ENCODE peak calls at places on chromosomes 16 and 17, in five cellular contexts. One of them, this sample, is unnamed.

GRCh38 chr16:73193464-73193863 is 145.5 kb upstream of the ZFHX3 start:
- DNase-seq in transverse colon: no peak
- DNase-seq in upper lobe of left lung: no peak
- DNase-seq in breast epithelium: no peak
- DNase-seq in stomach: no peak
- DNase-seq in this sample: no peak

GRCh38 chr17:36687736-36688135 is 86.4 kb downstream of the MRM1 start:
- DNase-seq in breast epithelium: no peak
- DNase-seq in transverse colon: no peak
- DNase-seq in stomach: no peak
- DNase-seq in upper lobe of left lung: no peak
- DNase-seq in this sample: no peak

GRCh38 chr17:61009619-61010018 is 332.0 kb downstream of the BCAS3 start:
- DNase-seq in stomach: no peak
- DNase-seq in transverse colon: no peak
- DNase-seq in breast epithelium: no peak
- DNase-seq in upper lobe of left lung: no peak
- DNase-seq in this sample: no peak

GRCh38 chr17:79216391-79216790 is 141.8 kb downstream of the ENGASE start:
- DNase-seq in upper lobe of left lung: no peak
- DNase-seq in breast epithelium: no peak
- DNase-seq in transverse colon: no peak
- DNase-seq in stomach: no peak
- DNase-seq in this sample: no peak

GRCh38 chr17:78879679-78880186 is 23.3 kb downstream of the CEP295NL start:
- DNase-seq in breast epithelium: peak; percentile 58
- DNase-seq in upper lobe of left lung: peak; percentile 42
- DNase-seq in transverse colon: peak; percentile 46
- DNase-seq in stomach: no peak
- DNase-seq in this sample: peak; percentile 95

GRCh38 chr17:61404702-61405046 is 5.0 kb downstream of the TBX2 start:
- DNase-seq in transverse colon: no peak
- DNase-seq in upper lobe of left lung: no peak
- DNase-seq in stomach: no peak
- DNase-seq in breast epithelium: no peak
- DNase-seq in this sample: no peak

GRCh38 chr17:71342726-71343125 is 778.1 kb upstream of the SOX9 start:
- DNase-seq in stomach: no peak
- DNase-seq in breast epithelium: no peak
- DNase-seq in transverse colon: no peak
- DNase-seq in upper lobe of left lung: no peak
- DNase-seq in this sample: no peak

GRCh38 chr17:58232707-58233156 is 5.7 kb upstream of the LPO start:
- DNase-seq in breast epithelium: no peak
- DNase-seq in upper lobe of left lung: peak; percentile 50
- DNase-seq in transverse colon: no peak
- DNase-seq in stomach: no peak
- DNase-seq in this sample: no peak

GRCh38 chr16:35862242-35862641 is 2402.8 kb downstream of the TP53TG3F start:
- DNase-seq in transverse colon: no peak
- DNase-seq in upper lobe of left lung: no peak
- DNase-seq in breast epithelium: no peak
- DNase-seq in stomach: no peak
- DNase-seq in this sample: no peak

GRCh38 chr16:87032554-87032953 is 284.6 kb downstream of the C16orf95 start:
- DNase-seq in stomach: no peak
- DNase-seq in upper lobe of left lung: no peak
- DNase-seq in breast epithelium: no peak
- DNase-seq in transverse colon: no peak
- DNase-seq in this sample: no peak

GRCh38 chr16:68344252-68344651 is 33.4 kb downstream of the PRMT7 start:
- DNase-seq in stomach: no peak
- DNase-seq in breast epithelium: no peak
- DNase-seq in transverse colon: no peak
- DNase-seq in upper lobe of left lung: no peak
- DNase-seq in this sample: no peak

GRCh38 chr17:77465358-77466041 is 324.7 kb downstream of the SEC14L1 start:
- DNase-seq in upper lobe of left lung: peak; percentile 90
- DNase-seq in breast epithelium: no peak
- DNase-seq in transverse colon: peak; percentile 80
- DNase-seq in stomach: peak; percentile 62
- DNase-seq in this sample: no peak

GRCh38 chr16:14486520-14487303 is 143.3 kb downstream of the PARN start:
- DNase-seq in stomach: peak; percentile 92
- DNase-seq in upper lobe of left lung: peak; percentile 85
- DNase-seq in breast epithelium: peak; percentile 70
- DNase-seq in transverse colon: peak; percentile 82
- DNase-seq in this sample: peak; percentile 97

GRCh38 chr16:89958068-89958467 is 9.5 kb downstream of the DEF8 start:
- DNase-seq in upper lobe of left lung: peak; percentile 33
- DNase-seq in transverse colon: no peak
- DNase-seq in breast epithelium: no peak
- DNase-seq in stomach: no peak
- DNase-seq in this sample: no peak

GRCh38 chr16:47604306-47604705 is 143.2 kb downstream of the PHKB start:
- DNase-seq in breast epithelium: no peak
- DNase-seq in stomach: no peak
- DNase-seq in transverse colon: no peak
- DNase-seq in upper lobe of left lung: no peak
- DNase-seq in this sample: no peak

GRCh38 chr16:68372806-68373205 is 62.0 kb downstream of the PRMT7 start:
- DNase-seq in upper lobe of left lung: no peak
- DNase-seq in transverse colon: no peak
- DNase-seq in breast epithelium: no peak
- DNase-seq in stomach: no peak
- DNase-seq in this sample: no peak

GRCh38 chr16:12679660-12680272 is 123.9 kb downstream of the CPPED1 start:
- DNase-seq in stomach: no peak
- DNase-seq in transverse colon: no peak
- DNase-seq in upper lobe of left lung: no peak
- DNase-seq in breast epithelium: no peak
- DNase-seq in this sample: no peak

GRCh38 chr17:7253082-7253481 is 1.1 kb downstream of the ELP5 start:
- DNase-seq in stomach: no peak
- DNase-seq in transverse colon: no peak
- DNase-seq in upper lobe of left lung: no peak
- DNase-seq in breast epithelium: no peak
- DNase-seq in this sample: no peak

GRCh38 chr17:7252176-7253043 is at the start of gene ELP5:
- DNase-seq in stomach: peak; percentile 94
- DNase-seq in breast epithelium: peak; percentile 94
- DNase-seq in upper lobe of left lung: peak; percentile 95
- DNase-seq in transverse colon: peak; percentile 96
- DNase-seq in this sample: peak; percentile 98

GRCh38 chr17:7249830-7250229 is 1.7 kb downstream of the CTDNEP1 start:
- DNase-seq in stomach: no peak
- DNase-seq in transverse colon: no peak
- DNase-seq in upper lobe of left lung: no peak
- DNase-seq in breast epithelium: no peak
- DNase-seq in this sample: no peak

GRCh38 chr17:7250655-7251329 is 742 bp downstream of the CTDNEP1 start:
- DNase-seq in stomach: no peak
- DNase-seq in transverse colon: peak; percentile 29
- DNase-seq in breast epithelium: no peak
- DNase-seq in upper lobe of left lung: peak; percentile 48
- DNase-seq in this sample: no peak

GRCh38 chr17:7251330-7252175 is at the start of gene CTDNEP1:
- DNase-seq in stomach: peak; percentile 98
- DNase-seq in upper lobe of left lung: peak; percentile 99
- DNase-seq in transverse colon: peak; percentile 99
- DNase-seq in breast epithelium: peak; percentile 98
- DNase-seq in this sample: peak; percentile 100
- TF ChIP-seq POLR2AphosphoS5 in stomach: peak; percentile 61
- TF ChIP-seq POLR2AphosphoS5 in upper lobe of left lung: peak; percentile 83
- TF ChIP-seq POLR2AphosphoS5 in transverse colon: peak; percentile 78
- TF ChIP-seq POLR2AphosphoS5 in breast epithelium: no peak
- TF ChIP-seq POLR2AphosphoS5 in this sample: peak; percentile 89

DNA sequence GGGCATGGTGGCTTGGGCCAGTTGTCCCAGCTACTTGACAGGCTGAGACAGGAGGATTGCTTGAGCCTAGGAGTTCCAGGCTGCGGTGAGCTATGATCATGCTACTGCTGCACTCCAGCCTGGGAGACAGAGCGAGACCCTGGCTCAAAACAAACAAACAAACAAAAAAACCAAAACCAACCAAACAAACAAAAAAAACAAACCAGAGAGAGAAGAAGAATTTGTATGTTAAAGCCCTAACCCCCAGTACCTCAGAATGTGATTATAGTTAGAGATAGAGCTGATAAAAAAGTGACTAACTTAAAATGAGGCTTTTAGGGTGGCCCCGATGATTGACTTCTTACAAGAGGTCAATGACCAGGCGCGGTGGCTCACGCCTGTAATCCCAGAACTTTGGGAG is 1.7 kb upstream of the MMP25 start:
- DNase-seq in stomach: no peak
- DNase-seq in upper lobe of left lung: no peak
- DNase-seq in breast epithelium: no peak
- DNase-seq in transverse colon: no peak
- DNase-seq in this sample: no peak
- H3K27ac ChIP-seq in stomach: no peak overlapping the region
- H3K27ac ChIP-seq in upper lobe of left lung: no peak overlapping the region
- H3K27ac ChIP-seq in breast epithelium: no peak overlapping the region
- H3K27ac ChIP-seq in transverse colon: no peak overlapping the region
- H3K27ac ChIP-seq in this sample: no peak overlapping the region

GRCh38 chr17:18970582-18971480 is 18.9 kb downstream of the SLC5A10 start:
- DNase-seq in upper lobe of left lung: no peak
- DNase-seq in transverse colon: no peak
- DNase-seq in breast epithelium: no peak
- DNase-seq in stomach: no peak
- DNase-seq in this sample: no peak
- TF ChIP-seq CTCF in upper lobe of left lung: no peak
- TF ChIP-seq CTCF in transverse colon: no peak
- TF ChIP-seq CTCF in breast epithelium: no peak
- TF ChIP-seq CTCF in stomach: no peak
- TF ChIP-seq CTCF in this sample: no peak

DNA sequence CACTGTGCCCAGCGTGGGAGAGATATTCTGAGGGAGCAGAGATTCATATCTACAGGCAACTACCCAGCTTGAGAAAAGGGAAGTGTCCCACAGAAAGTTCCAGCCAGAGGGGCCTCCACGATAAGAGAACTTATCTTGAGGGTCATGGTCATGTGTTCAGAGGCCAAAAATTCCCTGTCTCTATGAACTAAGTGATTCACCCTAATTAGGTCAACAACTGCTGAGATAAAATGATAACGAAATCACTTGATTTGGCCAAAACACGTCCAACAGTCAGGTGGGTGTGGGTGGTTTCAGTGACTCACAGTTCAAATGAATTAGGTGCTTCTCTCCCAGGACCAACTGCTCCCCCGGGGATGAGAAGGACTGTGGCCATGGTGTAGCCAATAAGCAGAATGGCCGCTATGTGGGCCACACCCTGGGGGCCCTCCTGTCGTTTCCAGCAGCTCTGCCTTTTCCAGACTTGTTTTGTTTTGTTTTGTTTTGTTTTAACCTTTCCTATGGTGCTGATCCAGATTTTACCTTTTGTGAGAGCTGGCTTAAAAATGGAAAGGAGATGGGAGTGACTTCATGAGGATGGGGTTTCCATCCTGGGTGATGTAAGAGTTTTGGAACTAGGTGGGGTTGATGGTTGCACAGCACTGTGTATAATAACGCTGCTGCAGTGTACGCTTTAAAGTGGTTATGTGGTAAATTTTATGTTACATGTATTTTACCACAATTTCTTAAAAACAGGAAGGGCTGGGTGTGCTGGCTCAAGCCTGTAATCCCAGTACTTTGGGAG is 8.7 kb downstream of the DNAI2 start:
- DNase-seq in transverse colon: no peak
- DNase-seq in breast epithelium: no peak
- DNase-seq in stomach: no peak
- DNase-seq in upper lobe of left lung: no peak
- DNase-seq in this sample: no peak
- TF ChIP-seq POLR2AphosphoS5 in transverse colon: no peak
- TF ChIP-seq POLR2AphosphoS5 in breast epithelium: no peak
- TF ChIP-seq POLR2AphosphoS5 in stomach: no peak
- TF ChIP-seq POLR2AphosphoS5 in upper lobe of left lung: no peak
- TF ChIP-seq POLR2AphosphoS5 in this sample: no peak

GRCh38 chr16:85539629-85540291 is 73.4 kb upstream of the GSE1 start:
- DNase-seq in stomach: no peak
- DNase-seq in transverse colon: no peak
- DNase-seq in breast epithelium: no peak
- DNase-seq in upper lobe of left lung: no peak
- DNase-seq in this sample: no peak
- H3K27ac ChIP-seq in stomach: no peak overlapping the region
- H3K27ac ChIP-seq in transverse colon: no peak overlapping the region
- H3K27ac ChIP-seq in breast epithelium: no peak overlapping the region
- H3K27ac ChIP-seq in upper lobe of left lung: no peak overlapping the region
- H3K27ac ChIP-seq in this sample: no peak overlapping the region

GRCh38 chr16:27193300-27193990 is 9.9 kb upstream of the KDM8 start:
- DNase-seq in stomach: no peak
- DNase-seq in transverse colon: no peak
- DNase-seq in breast epithelium: no peak
- DNase-seq in upper lobe of left lung: no peak
- DNase-seq in this sample: no peak
- TF ChIP-seq CTCF in stomach: no peak
- TF ChIP-seq CTCF in transverse colon: no peak
- TF ChIP-seq CTCF in breast epithelium: no peak
- TF ChIP-seq CTCF in upper lobe of left lung: no peak
- TF ChIP-seq CTCF in this sample: no peak